ENCODE peak calls at places on chromosome 13, in five cellular contexts. L is H9, Y is A549, W is adrenal gland, C is body of pancreas. E is an unnamed sample. For H3K9me3, the result is how much of the 10 kb centered on the place peaks cover.

GRCh38 chr13:74136089-74136658 is 2.0 kb upstream of the KLF12 start:
- DNase-seq in L (no peak), Y (peak), W (no peak), C (peak), E (no peak)

GRCh38 chr13:31503626-31504025 is 235.7 kb upstream of the RXFP2 start:
- DNase-seq in L (no peak), Y (no peak), W (no peak), C (no peak), E (no peak)

GRCh38 chr13:74111901-74112824 is 22.0 kb downstream of the KLF12 start:
- DNase-seq in L (no peak), Y (no peak), W (no peak), C (no peak), E (no peak)

GRCh38 chr13:112754281-112755025 is 64.6 kb downstream of the ATP11A start:
- DNase-seq in L (no peak), Y (no peak), W (no peak), C (no peak), E (no peak)

GRCh38 chr13:42794572-42795275 is 13.3 kb downstream of the FAM216B start:
- DNase-seq in L (no peak), Y (no peak), W (no peak), C (no peak), E (no peak)

GRCh38 chr13:30364133-30364532 is 56.8 kb upstream of the KATNAL1 start:
- DNase-seq in L (no peak), Y (no peak), W (no peak), C (no peak), E (no peak)

GRCh38 chr13:111484129-111484925 is 163.9 kb downstream of the TEX29 start:
- DNase-seq in L (no peak), Y (no peak), W (no peak), C (no peak), E (no peak)

GRCh38 chr13:36685912-36686311 is 12.1 kb downstream of the SERTM1 start:
- DNase-seq in L (no peak), Y (no peak), W (no peak), C (no peak), E (no peak)

GRCh38 chr13:48853381-48854102 is 122.2 kb upstream of the FNDC3A start:
- DNase-seq in L (no peak), Y (no peak), W (no peak), C (no peak), E (no peak)

GRCh38 chr13:110195547-110196485 is 111.1 kb downstream of the COL4A1 start:
- DNase-seq in L (no peak), Y (no peak), W (no peak), C (no peak), E (no peak)

GRCh38 chr13:40024578-40024952 is 369.1 kb downstream of the COG6 start:
- DNase-seq in L (no peak), Y (no peak), W (no peak), C (no peak), E (no peak)

GRCh38 chr13:40026741-40027140 is 371.3 kb downstream of the COG6 start:
- DNase-seq in L (no peak), Y (no peak), W (no peak), C (no peak), E (no peak)

GRCh38 chr13:40026174-40026585 is 370.7 kb downstream of the COG6 start:
- DNase-seq in L (no peak), Y (no peak), W (no peak), C (no peak), E (no peak)

GRCh38 chr13:40023608-40024577 is 368.4 kb downstream of the COG6 start:
- DNase-seq in L (no peak), Y (no peak), W (no peak), C (no peak), E (no peak)

DNA sequence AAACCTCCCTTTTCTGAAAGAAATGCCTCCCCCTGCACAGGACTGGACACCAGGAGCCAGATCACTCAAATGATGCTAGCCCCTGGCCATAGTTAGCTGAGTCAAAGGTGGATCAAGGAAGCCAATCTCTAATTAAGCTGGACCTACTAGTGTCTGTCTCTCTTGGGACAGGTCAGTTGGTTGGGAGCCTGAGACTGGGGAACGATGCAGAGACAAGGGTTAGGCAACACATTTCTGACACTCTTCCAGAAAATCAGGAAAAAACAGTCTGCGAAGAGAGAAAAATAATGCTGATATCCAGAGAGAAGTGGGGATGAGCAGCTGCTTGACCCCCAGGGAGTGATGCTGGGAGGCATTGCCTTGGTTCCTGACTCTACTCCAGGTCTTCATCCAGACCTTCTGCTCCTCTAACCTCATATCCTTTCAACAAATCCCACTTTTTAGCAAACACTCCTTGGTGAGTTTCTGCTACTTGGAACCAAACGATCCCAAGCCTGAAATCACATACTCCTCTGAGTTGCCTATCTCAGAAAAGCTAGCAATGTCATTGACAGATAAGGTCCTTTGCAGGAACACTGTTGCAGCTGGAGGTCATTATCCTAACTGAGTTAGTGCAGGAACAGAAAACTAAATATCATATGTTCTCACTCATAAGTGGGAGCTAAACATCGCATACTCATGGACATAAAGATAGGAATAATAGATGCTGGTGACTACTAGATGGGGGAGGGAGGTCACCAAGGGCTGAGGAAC is 369.7 kb downstream of the COG6 start:
- DNase-seq in L (no peak), Y (no peak), W (no peak), C (no peak), E (no peak)
- H3K9me3 ChIP-seq in L (under half), Y (under half), W (under half), C (under half), E (under half)

GRCh38 chr13:107113387-107113786 is 545.5 kb upstream of the ARGLU1 start:
- DNase-seq in L (no peak), Y (no peak), W (no peak), C (no peak), E (no peak)
- H3K9me3 ChIP-seq in L (under half), Y (under half), W (under half), C (under half), E (under half)

GRCh38 chr13:28864544-28864943 is 44.4 kb downstream of the MTUS2 start:
- DNase-seq in L (no peak), Y (no peak), W (no peak), C (no peak), E (no peak)

GRCh38 chr13:28866932-28867331 is 46.8 kb downstream of the MTUS2 start:
- DNase-seq in L (no peak), Y (no peak), W (no peak), C (no peak), E (no peak)

GRCh38 chr13:28865951-28866350 is 45.8 kb downstream of the MTUS2 start:
- DNase-seq in L (no peak), Y (no peak), W (no peak), C (no peak), E (no peak)

GRCh38 chr13:28865312-28865711 is 45.2 kb downstream of the MTUS2 start:
- DNase-seq in L (no peak), Y (no peak), W (no peak), C (no peak), E (no peak)

GRCh38 chr13:28867564-28867963 is 47.4 kb downstream of the MTUS2 start:
- DNase-seq in L (no peak), Y (no peak), W (no peak), C (no peak), E (no peak)
- H3K9me3 ChIP-seq in L (under half), Y (under half), W (under half), C (under half), E (under half)

DNA sequence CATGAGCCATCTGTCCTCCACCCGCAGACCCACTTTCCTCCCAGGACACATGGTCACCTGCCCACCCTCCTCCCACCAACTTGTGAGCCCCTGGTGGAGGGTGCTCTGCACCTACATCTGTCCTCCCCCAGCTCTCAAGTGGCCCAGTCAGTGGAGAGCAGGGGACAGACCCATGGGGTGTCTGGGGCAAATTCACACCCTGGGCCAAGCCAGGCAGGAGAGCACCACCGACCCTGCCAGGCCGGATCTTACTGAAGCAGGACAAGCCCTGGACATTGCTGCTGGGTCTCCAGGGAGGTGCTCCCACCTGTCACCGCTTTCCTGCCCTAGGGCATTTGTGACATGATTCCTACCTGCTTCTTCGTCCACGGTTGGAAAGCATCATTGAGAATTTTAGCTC is 221.6 kb downstream of the TUBA3C start:
- DNase-seq in L (no peak), Y (no peak), W (no peak), C (no peak), E (no peak)
- H3K9me3 ChIP-seq in L (half or more), Y (under half), W (under half), C (under half), E (under half)

DNA sequence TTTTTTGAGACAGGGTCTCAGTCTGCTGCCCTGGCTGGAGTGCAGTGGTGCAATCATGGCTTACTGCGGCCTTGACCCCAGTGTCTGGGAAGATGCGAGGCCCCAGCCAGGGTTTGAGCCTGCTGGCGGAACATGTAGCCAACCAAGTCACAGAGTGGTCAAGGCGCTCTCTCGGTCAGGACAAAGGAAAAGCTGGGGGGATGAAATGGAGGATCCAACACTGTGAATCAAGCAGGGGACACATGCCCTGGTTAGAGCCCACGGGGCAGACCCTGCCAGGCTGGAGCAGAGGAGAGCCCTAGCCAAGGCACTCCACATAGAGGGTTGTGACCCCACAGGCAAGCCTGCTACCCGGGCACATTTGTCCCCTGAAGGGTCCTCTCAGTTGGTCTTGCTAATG is 10.1 kb downstream of the TUBA3C start:
- DNase-seq in L (no peak), Y (no peak), W (no peak), C (no peak), E (no peak)
- H3K9me3 ChIP-seq in L (half or more), Y (under half), W (under half), C (under half), E (under half)